ENCODE peak calls at places on chromosomes 13 and 19, in seven cellular contexts. One of them, this sample, is unnamed.

GRCh38 chr19:17329768-17330545 is 4.7 kb downstream of the ANO8 start:
- DNase-seq in AG09309: no peak
- DNase-seq in A673: no peak
- DNase-seq in lower lobe of right lung: no peak
- DNase-seq in foreskin fibroblast: no peak
- DNase-seq in prostate gland: no peak
- DNase-seq in ascending aorta: no peak
- DNase-seq in this sample: no peak

GRCh38 chr13:42907745-42908144 is 84.3 kb downstream of the EPSTI1 start:
- DNase-seq in AG09309: no peak
- DNase-seq in A673: no peak
- DNase-seq in lower lobe of right lung: no peak
- DNase-seq in foreskin fibroblast: no peak
- DNase-seq in prostate gland: no peak
- DNase-seq in ascending aorta: no peak
- DNase-seq in this sample: no peak

GRCh38 chr13:43273362-43273761 is 250.0 kb downstream of the DNAJC15 start:
- DNase-seq in AG09309: no peak
- DNase-seq in A673: no peak
- DNase-seq in lower lobe of right lung: no peak
- DNase-seq in foreskin fibroblast: peak
- DNase-seq in prostate gland: no peak
- DNase-seq in ascending aorta: no peak
- DNase-seq in this sample: no peak

GRCh38 chr13:67048084-67048792 is 181.9 kb downstream of the PCDH9 start:
- DNase-seq in AG09309: no peak
- DNase-seq in A673: no peak
- DNase-seq in lower lobe of right lung: no peak
- DNase-seq in foreskin fibroblast: peak
- DNase-seq in prostate gland: no peak
- DNase-seq in ascending aorta: no peak
- DNase-seq in this sample: no peak

GRCh38 chr13:46315491-46316075 is 71.5 kb downstream of the RUBCNL start:
- DNase-seq in AG09309: no peak
- DNase-seq in A673: peak
- DNase-seq in lower lobe of right lung: no peak
- DNase-seq in foreskin fibroblast: no peak
- DNase-seq in prostate gland: no peak
- DNase-seq in ascending aorta: no peak
- DNase-seq in this sample: no peak

GRCh38 chr19:18278521-18279265 is 2.7 kb downstream of the JUND start:
- DNase-seq in AG09309: no peak
- DNase-seq in A673: no peak
- DNase-seq in lower lobe of right lung: no peak
- DNase-seq in foreskin fibroblast: no peak
- DNase-seq in prostate gland: no peak
- DNase-seq in ascending aorta: no peak
- DNase-seq in this sample: no peak

GRCh38 chr13:111893071-111893606 is 173.8 kb upstream of the SOX1 start:
- DNase-seq in AG09309: no peak
- DNase-seq in A673: peak
- DNase-seq in lower lobe of right lung: no peak
- DNase-seq in foreskin fibroblast: no peak
- DNase-seq in prostate gland: no peak
- DNase-seq in ascending aorta: no peak
- DNase-seq in this sample: no peak

GRCh38 chr19:19399733-19400438 is 5.6 kb upstream of the GATAD2A start:
- DNase-seq in AG09309: no peak
- DNase-seq in A673: peak
- DNase-seq in lower lobe of right lung: no peak
- DNase-seq in foreskin fibroblast: peak
- DNase-seq in prostate gland: no peak
- DNase-seq in ascending aorta: no peak
- DNase-seq in this sample: no peak

DNA sequence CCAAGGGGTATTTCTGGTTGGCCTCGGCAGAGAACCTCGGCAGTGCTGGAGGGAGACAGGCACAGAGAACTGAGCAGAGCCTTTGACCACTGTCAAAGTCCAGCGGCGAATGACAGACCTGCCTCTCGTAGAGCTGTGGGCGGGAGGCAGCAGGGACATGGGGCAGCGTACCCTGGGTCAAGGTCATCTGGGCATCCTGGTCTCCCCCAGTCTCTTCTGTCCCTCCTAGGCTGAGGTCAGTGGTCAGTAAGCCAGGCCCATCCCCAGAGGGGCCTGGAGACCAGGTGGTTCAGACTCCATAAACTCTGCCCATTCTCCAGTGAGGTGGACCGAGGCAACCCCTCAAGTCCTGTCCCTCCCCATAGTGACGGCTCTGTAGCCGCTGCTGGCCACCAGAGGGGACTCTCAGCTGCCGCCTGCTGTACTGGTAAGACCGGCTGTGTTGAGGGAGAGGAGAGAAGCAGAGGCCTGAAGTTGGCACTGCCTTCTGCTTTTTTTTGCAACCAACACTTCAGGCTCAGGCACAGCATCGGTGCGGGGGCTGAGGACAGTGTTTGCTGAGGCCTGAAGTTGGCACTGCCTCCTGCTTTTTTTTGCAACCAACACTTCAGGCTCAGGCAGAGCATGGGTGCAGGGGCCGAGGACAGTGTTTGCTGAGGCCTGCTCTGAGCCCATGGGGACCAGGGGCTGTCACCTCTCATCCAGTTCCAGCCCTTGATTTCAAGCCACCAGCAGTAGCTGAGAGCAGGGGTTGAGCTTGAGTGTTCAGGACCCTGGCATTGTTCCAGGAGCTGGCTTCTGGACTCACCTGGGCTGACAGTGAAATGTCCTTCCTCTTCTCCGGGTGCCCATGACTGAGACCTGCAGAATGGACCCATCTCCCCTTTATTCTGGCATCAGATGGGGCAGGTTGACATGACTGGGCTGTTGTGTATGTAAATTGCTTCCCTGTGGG is at the start of gene PGLYRP2:
- DNase-seq in AG09309: no peak
- DNase-seq in A673: peak
- DNase-seq in lower lobe of right lung: peak
- DNase-seq in foreskin fibroblast: no peak
- DNase-seq in prostate gland: peak
- DNase-seq in ascending aorta: no peak
- DNase-seq in this sample: peak
- TF ChIP-seq CTCF in AG09309: no peak
- TF ChIP-seq CTCF in A673: peak
- TF ChIP-seq CTCF in lower lobe of right lung: peak
- TF ChIP-seq CTCF in foreskin fibroblast: no peak
- TF ChIP-seq CTCF in prostate gland: peak
- TF ChIP-seq CTCF in ascending aorta: peak
- TF ChIP-seq CTCF in this sample: peak

DNA sequence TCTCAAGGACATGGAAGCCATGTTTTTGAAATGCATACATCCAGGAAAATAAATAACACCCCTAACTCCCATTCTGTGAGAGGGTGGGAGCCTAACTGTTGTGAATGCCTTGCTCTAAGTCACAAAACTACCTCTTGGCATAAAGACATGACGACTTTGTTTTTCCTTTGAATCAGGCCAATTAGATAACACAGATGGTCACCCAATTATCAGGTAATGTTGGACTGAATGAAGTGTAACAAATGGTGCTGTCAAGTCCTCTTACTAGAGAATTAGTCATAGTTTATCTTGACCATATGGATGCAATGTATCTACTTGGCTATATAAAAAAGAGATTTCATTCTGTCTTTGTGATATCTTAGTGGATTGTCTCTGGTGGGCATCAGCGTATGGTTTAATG is 553.6 kb upstream of the ATXN8OS start:
- DNase-seq in AG09309: no peak
- DNase-seq in A673: no peak
- DNase-seq in lower lobe of right lung: no peak
- DNase-seq in foreskin fibroblast: no peak
- DNase-seq in prostate gland: no peak
- DNase-seq in ascending aorta: no peak
- DNase-seq in this sample: no peak
- H3K4me3 ChIP-seq in AG09309: no peak
- H3K4me3 ChIP-seq in A673: no peak
- H3K4me3 ChIP-seq in lower lobe of right lung: no peak
- H3K4me3 ChIP-seq in foreskin fibroblast: no peak
- H3K4me3 ChIP-seq in prostate gland: no peak
- H3K4me3 ChIP-seq in ascending aorta: no peak
- H3K4me3 ChIP-seq in this sample: no peak

DNA sequence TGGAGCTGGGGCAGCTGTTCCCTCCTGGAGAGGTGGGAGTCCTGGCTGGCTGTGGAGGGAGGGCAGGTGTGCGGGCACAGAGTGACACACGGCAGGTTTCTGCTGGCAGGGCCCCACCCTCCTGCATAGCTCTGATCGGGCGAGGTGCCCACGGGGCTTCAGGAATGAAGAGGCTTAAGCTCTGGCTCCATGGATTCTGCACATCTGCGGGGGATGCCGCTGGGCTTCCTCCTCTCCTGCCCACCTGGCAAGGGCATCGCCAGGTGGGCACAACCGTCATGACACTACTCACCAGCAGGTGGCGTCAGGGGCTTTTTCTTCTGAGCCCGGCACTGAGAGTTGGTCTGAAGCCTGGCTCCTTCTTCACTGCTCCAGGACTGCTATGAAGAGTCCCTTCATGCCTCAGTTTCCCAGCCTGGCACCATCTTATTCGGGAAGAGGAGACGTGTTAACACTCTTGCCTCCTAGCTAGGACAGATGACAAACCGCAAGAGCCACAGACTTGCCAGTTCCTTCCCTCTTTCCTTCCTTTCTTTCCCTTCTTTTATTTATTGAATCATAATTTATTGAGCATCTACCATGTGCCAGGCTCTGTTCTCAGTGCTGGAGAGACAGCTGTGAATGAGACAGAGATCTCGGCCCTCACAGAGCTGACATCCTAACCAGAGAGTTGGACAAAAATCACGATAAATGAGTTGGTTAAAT is 15.2 kb upstream of the PAK4 start:
- DNase-seq in AG09309: no peak
- DNase-seq in A673: peak
- DNase-seq in lower lobe of right lung: peak
- DNase-seq in foreskin fibroblast: peak
- DNase-seq in prostate gland: peak
- DNase-seq in ascending aorta: no peak
- DNase-seq in this sample: no peak
- TF ChIP-seq CTCF in AG09309: peak
- TF ChIP-seq CTCF in A673: peak
- TF ChIP-seq CTCF in lower lobe of right lung: peak
- TF ChIP-seq CTCF in foreskin fibroblast: peak
- TF ChIP-seq CTCF in prostate gland: peak
- TF ChIP-seq CTCF in ascending aorta: peak
- TF ChIP-seq CTCF in this sample: peak

GRCh38 chr13:37700887-37701286 is 102.3 kb upstream of the POSTN start:
- DNase-seq in AG09309: no peak
- DNase-seq in A673: no peak
- DNase-seq in lower lobe of right lung: no peak
- DNase-seq in foreskin fibroblast: peak
- DNase-seq in prostate gland: no peak
- DNase-seq in ascending aorta: no peak
- DNase-seq in this sample: no peak
- H3K4me3 ChIP-seq in AG09309: no peak
- H3K4me3 ChIP-seq in A673: no peak
- H3K4me3 ChIP-seq in lower lobe of right lung: no peak
- H3K4me3 ChIP-seq in foreskin fibroblast: no peak
- H3K4me3 ChIP-seq in prostate gland: no peak
- H3K4me3 ChIP-seq in ascending aorta: no peak
- H3K4me3 ChIP-seq in this sample: no peak

DNA sequence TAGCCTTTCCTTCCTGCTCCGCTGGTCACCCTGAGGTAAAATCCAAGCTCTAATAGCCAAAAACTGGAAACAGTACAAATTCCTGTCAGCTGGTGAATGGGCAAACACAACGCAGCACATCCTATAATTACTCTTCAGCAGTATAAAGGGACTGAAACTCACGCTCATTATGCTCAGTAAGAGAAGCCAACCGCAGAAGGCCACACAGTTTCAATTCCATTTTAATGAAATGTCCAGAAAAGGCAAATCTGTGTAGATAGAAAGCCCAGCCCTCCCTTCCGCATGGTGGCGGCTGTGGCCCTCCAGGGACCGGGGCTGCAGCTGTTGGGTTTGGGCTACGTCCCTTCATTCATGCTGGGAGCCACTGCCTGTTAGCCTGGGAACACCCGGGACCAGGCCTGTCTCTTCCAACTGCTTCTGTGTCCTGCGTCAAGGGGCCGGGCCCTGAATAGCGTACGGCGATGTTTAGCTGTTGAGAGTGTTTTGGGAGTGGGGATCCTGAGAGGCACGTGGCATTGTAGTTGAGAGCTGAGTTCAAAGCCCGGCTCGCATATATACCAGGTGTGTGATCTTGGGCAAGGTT is 23.5 kb downstream of the NKPD1 start:
- DNase-seq in AG09309: no peak
- DNase-seq in A673: no peak
- DNase-seq in lower lobe of right lung: no peak
- DNase-seq in foreskin fibroblast: no peak
- DNase-seq in prostate gland: no peak
- DNase-seq in ascending aorta: no peak
- DNase-seq in this sample: no peak
- TF ChIP-seq CTCF in AG09309: no peak
- TF ChIP-seq CTCF in A673: no peak
- TF ChIP-seq CTCF in lower lobe of right lung: no peak
- TF ChIP-seq CTCF in foreskin fibroblast: no peak
- TF ChIP-seq CTCF in prostate gland: no peak
- TF ChIP-seq CTCF in ascending aorta: no peak
- TF ChIP-seq CTCF in this sample: no peak